ENCODE peak calls at places on chromosomes 3 and 15, in four cellular contexts. One of them, this sample, is unnamed.

GRCh38 chr3:197554196-197554561 is 1.6 kb downstream of the BDH1 start:
- DNase-seq in AG04449: no peak
- DNase-seq in A549: no peak
- DNase-seq in dorsolateral prefrontal cortex: no peak
- DNase-seq in this sample: no peak

GRCh38 chr3:42490243-42490642 is 12.2 kb upstream of the VIPR1 start:
- DNase-seq in AG04449: no peak
- DNase-seq in A549: peak; percentile 62
- DNase-seq in dorsolateral prefrontal cortex: peak; percentile 64
- DNase-seq in this sample: peak; percentile 88

GRCh38 chr3:16769525-16769924 is 115.2 kb upstream of the PLCL2 start:
- DNase-seq in AG04449: no peak
- DNase-seq in A549: no peak
- DNase-seq in dorsolateral prefrontal cortex: no peak
- DNase-seq in this sample: no peak

GRCh38 chr15:92121047-92121446 is 267.5 kb downstream of the SLCO3A1 start:
- DNase-seq in AG04449: no peak
- DNase-seq in A549: no peak
- DNase-seq in dorsolateral prefrontal cortex: no peak
- DNase-seq in this sample: no peak

GRCh38 chr15:78808550-78808949 is 2.7 kb downstream of the ADAMTS7 start:
- DNase-seq in AG04449: no peak
- DNase-seq in A549: peak; percentile 78
- DNase-seq in dorsolateral prefrontal cortex: no peak
- DNase-seq in this sample: peak; percentile 20

GRCh38 chr3:54826255-54826691 is 101.6 kb downstream of the LRTM1 start:
- DNase-seq in AG04449: no peak
- DNase-seq in A549: no peak
- DNase-seq in dorsolateral prefrontal cortex: no peak
- DNase-seq in this sample: no peak

GRCh38 chr3:69791111-69791510 is 51.8 kb downstream of the MITF start:
- DNase-seq in AG04449: no peak
- DNase-seq in A549: peak; percentile 21
- DNase-seq in dorsolateral prefrontal cortex: no peak
- DNase-seq in this sample: no peak

GRCh38 chr3:18443670-18444596 is 18.8 kb upstream of the SATB1 start:
- DNase-seq in AG04449: no peak
- DNase-seq in A549: no peak
- DNase-seq in dorsolateral prefrontal cortex: peak; percentile 47
- DNase-seq in this sample: peak; percentile 26

GRCh38 chr3:11716576-11717250 is 73.0 kb upstream of the VGLL4 start:
- DNase-seq in AG04449: no peak
- DNase-seq in A549: no peak
- DNase-seq in dorsolateral prefrontal cortex: no peak
- DNase-seq in this sample: no peak

GRCh38 chr3:187913617-187914033 is 168.4 kb upstream of the BCL6 start:
- DNase-seq in AG04449: no peak
- DNase-seq in A549: peak; percentile 74
- DNase-seq in dorsolateral prefrontal cortex: no peak
- DNase-seq in this sample: peak; percentile 55

GRCh38 chr3:123818324-123818920 is 65.7 kb downstream of the MYLK start:
- DNase-seq in AG04449: no peak
- DNase-seq in A549: no peak
- DNase-seq in dorsolateral prefrontal cortex: no peak
- DNase-seq in this sample: no peak

GRCh38 chr15:36808401-36809160 is 229.2 kb downstream of the CDIN1 start:
- DNase-seq in AG04449: no peak
- DNase-seq in A549: peak; percentile 13
- DNase-seq in dorsolateral prefrontal cortex: no peak
- DNase-seq in this sample: no peak

GRCh38 chr3:12922299-12922698 is 80.9 kb upstream of the RPL32 start:
- DNase-seq in AG04449: no peak
- DNase-seq in A549: no peak
- DNase-seq in dorsolateral prefrontal cortex: no peak
- DNase-seq in this sample: no peak

GRCh38 chr15:64222573-64223361 is 59.9 kb upstream of the PPIB start:
- DNase-seq in AG04449: no peak
- DNase-seq in A549: no peak
- DNase-seq in dorsolateral prefrontal cortex: no peak
- DNase-seq in this sample: no peak

GRCh38 chr3:100538339-100538706 is 45.9 kb downstream of the TMEM45A start:
- DNase-seq in AG04449: no peak
- DNase-seq in A549: no peak
- DNase-seq in dorsolateral prefrontal cortex: no peak
- DNase-seq in this sample: no peak

GRCh38 chr15:44654858-44655257 is 8.6 kb downstream of the SPG11 start:
- DNase-seq in AG04449: peak; percentile 29
- DNase-seq in A549: no peak
- DNase-seq in dorsolateral prefrontal cortex: no peak
- DNase-seq in this sample: no peak

GRCh38 chr15:96893159-96893906 is 562.8 kb downstream of the NR2F2 start:
- DNase-seq in AG04449: no peak
- DNase-seq in A549: peak; percentile 36
- DNase-seq in dorsolateral prefrontal cortex: no peak
- DNase-seq in this sample: peak; percentile 61

GRCh38 chr3:57942872-57943283 is 65.3 kb upstream of the FLNB start:
- DNase-seq in AG04449: no peak
- DNase-seq in A549: no peak
- DNase-seq in dorsolateral prefrontal cortex: no peak
- DNase-seq in this sample: no peak

GRCh38 chr15:60804986-60805949 is 326.3 kb upstream of the ICE2 start:
- DNase-seq in AG04449: no peak
- DNase-seq in A549: peak; percentile 25
- DNase-seq in dorsolateral prefrontal cortex: no peak
- DNase-seq in this sample: no peak

GRCh38 chr3:95615592-95616310 is 1198.6 kb upstream of the EPHA6 start:
- DNase-seq in AG04449: no peak
- DNase-seq in A549: peak; percentile 67
- DNase-seq in dorsolateral prefrontal cortex: no peak
- DNase-seq in this sample: no peak

GRCh38 chr3:126113733-126114132 is 29.8 kb upstream of the SLC41A3 start:
- DNase-seq in AG04449: no peak
- DNase-seq in A549: peak; percentile 6
- DNase-seq in dorsolateral prefrontal cortex: peak; percentile 43
- DNase-seq in this sample: peak; percentile 51

GRCh38 chr3:33980252-33980651 is 181.8 kb downstream of the PDCD6IP start:
- DNase-seq in AG04449: peak; percentile 84
- DNase-seq in A549: peak; percentile 94
- DNase-seq in dorsolateral prefrontal cortex: no peak
- DNase-seq in this sample: peak; percentile 30

GRCh38 chr15:78200276-78200930 is 34.0 kb downstream of the ACSBG1 start:
- DNase-seq in AG04449: no peak
- DNase-seq in A549: no peak
- DNase-seq in dorsolateral prefrontal cortex: no peak
- DNase-seq in this sample: no peak

GRCh38 chr15:94239474-94239873 is 8.1 kb downstream of the MCTP2 start:
- DNase-seq in AG04449: no peak
- DNase-seq in A549: no peak
- DNase-seq in dorsolateral prefrontal cortex: no peak
- DNase-seq in this sample: no peak

GRCh38 chr3:126746395-126747177 is 42.5 kb downstream of the CHCHD6 start:
- DNase-seq in AG04449: peak; percentile 16
- DNase-seq in A549: peak; percentile 52
- DNase-seq in dorsolateral prefrontal cortex: no peak
- DNase-seq in this sample: peak; percentile 70

GRCh38 chr3:72151465-72152238 is 366.7 kb upstream of the PROK2 start:
- DNase-seq in AG04449: no peak
- DNase-seq in A549: no peak
- DNase-seq in dorsolateral prefrontal cortex: no peak
- DNase-seq in this sample: no peak

GRCh38 chr3:72152551-72153476 is 367.9 kb upstream of the PROK2 start:
- DNase-seq in AG04449: no peak
- DNase-seq in A549: peak; percentile 36
- DNase-seq in dorsolateral prefrontal cortex: peak; percentile 54
- DNase-seq in this sample: peak; percentile 22

GRCh38 chr3:72155391-72156064 is 370.6 kb upstream of the PROK2 start:
- DNase-seq in AG04449: peak; percentile 98
- DNase-seq in A549: peak; percentile 56
- DNase-seq in dorsolateral prefrontal cortex: peak; percentile 63
- DNase-seq in this sample: no peak

GRCh38 chr3:72153477-72154314 is 368.7 kb upstream of the PROK2 start:
- DNase-seq in AG04449: no peak
- DNase-seq in A549: no peak
- DNase-seq in dorsolateral prefrontal cortex: no peak
- DNase-seq in this sample: no peak

DNA sequence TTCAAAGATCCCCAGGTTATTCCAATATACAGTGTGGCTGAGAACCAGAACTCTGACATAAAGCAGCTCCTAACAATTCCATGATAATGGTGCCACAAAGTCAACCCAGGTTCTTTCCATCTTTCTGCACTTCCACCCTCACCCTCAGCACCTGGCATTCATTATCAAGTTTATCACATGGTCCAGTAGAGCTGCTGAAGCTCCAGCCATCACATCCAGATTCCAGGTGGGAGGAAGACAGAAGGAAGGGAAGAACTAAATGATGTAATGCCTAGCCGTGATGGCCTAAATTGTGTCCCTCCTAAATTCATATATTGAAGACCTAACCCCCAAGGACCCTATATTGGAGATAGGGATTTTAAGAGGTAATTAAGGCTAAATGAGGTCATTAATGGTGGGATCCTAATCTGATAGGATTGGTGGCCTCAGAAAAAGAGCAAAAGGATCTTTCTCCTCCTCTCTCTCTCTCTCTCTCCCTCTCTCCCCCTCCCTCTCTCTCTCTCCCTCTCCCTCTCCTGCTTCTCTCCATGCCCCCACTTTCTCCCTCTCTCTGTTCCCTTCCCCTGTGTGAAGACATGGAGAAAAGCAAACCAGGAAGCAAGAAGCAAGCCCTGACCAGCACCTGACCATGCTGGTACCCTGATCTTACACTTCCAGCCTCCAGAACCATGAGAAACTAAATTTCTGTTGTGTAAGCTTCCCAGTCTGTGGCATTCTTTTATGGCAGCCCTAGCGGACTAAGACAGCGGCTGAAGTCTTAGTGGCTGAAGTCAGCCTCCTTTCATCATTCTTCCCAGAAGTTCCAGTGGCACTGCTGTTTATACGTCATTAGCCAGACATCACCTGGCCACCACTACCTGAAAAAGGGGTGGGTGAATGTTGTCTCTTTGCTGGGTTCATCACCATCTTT is 369.7 kb upstream of the PROK2 start:
- DNase-seq in AG04449: no peak
- DNase-seq in A549: no peak
- DNase-seq in dorsolateral prefrontal cortex: no peak
- DNase-seq in this sample: no peak
- TF ChIP-seq CTCF in AG04449: no peak
- TF ChIP-seq CTCF in A549: no peak
- TF ChIP-seq CTCF in dorsolateral prefrontal cortex: no peak
- TF ChIP-seq CTCF in this sample: no peak

GRCh38 chr3:79086514-79086913 is 681.3 kb downstream of the ROBO1 start:
- DNase-seq in AG04449: peak; percentile 5
- DNase-seq in A549: peak; percentile 63
- DNase-seq in dorsolateral prefrontal cortex: peak; percentile 42
- DNase-seq in this sample: peak; percentile 60
- TF ChIP-seq CTCF in AG04449: peak; percentile 80
- TF ChIP-seq CTCF in A549: peak; percentile 61
- TF ChIP-seq CTCF in dorsolateral prefrontal cortex: peak; percentile 64
- TF ChIP-seq CTCF in this sample: peak; percentile 58

GRCh38 chr3:142941373-142942123 is 21.9 kb downstream of the PAQR9 start:
- DNase-seq in AG04449: no peak
- DNase-seq in A549: no peak
- DNase-seq in dorsolateral prefrontal cortex: no peak
- DNase-seq in this sample: no peak
- TF ChIP-seq CTCF in AG04449: no peak
- TF ChIP-seq CTCF in A549: no peak
- TF ChIP-seq CTCF in dorsolateral prefrontal cortex: no peak
- TF ChIP-seq CTCF in this sample: no peak

DNA sequence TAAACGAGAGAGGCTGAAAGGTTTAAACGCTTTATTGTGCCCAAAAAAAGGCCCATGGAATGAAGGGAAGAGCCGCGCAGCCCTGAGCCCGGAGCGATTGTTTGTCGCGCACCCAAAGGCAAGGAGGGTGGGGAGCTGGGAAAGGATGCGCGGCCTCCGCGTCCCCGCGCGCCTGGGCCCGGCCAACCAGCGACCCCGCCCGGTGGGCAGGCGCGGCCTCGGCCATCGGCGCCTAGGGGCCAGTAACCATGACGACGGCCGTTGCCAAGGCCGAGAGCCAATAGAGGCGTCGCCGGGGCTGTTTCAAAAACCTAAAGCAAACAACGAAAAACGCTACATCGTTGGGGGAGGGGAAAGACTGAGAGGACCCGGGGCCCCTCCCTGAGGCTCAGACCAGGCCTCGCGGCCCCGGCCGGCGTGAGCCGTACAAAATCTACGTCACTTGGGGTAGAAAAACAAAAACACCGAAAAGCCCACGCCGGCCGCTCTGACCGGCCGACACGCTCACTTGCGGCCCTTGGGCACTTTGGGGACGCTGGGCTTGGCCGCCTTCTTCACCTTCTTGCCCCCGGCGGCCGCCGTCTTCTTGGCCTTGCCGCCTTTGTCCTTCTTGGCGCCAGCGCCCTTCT is 36.2 kb downstream of the HMCES start:
- DNase-seq in AG04449: no peak
- DNase-seq in A549: peak; percentile 80
- DNase-seq in dorsolateral prefrontal cortex: peak; percentile 88
- DNase-seq in this sample: peak; percentile 95
- TF ChIP-seq CTCF in AG04449: peak; percentile 6
- TF ChIP-seq CTCF in A549: no peak
- TF ChIP-seq CTCF in dorsolateral prefrontal cortex: peak; percentile 35
- TF ChIP-seq CTCF in this sample: no peak

DNA sequence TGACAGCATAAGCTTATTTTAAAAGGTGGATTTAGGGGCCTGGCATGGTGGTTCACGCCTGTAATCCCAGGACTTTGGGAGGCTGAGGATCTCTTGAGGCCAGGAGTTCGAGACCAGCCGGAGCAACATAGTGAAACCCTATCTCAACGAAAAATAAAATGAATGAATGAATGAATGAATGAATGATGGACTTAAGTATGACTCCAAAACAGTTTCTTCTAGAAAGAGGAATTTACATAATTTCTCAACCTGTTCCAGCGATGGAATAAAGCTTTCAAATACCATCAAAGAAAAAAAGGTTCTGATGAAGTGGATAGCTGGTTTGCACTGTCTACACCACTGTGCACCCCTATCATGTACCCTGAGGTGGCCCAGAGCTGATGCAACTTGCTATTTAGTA is 20.1 kb upstream of the NR2C2 start:
- DNase-seq in AG04449: no peak
- DNase-seq in A549: no peak
- DNase-seq in dorsolateral prefrontal cortex: no peak
- DNase-seq in this sample: no peak
- TF ChIP-seq CTCF in AG04449: no peak
- TF ChIP-seq CTCF in A549: no peak
- TF ChIP-seq CTCF in dorsolateral prefrontal cortex: no peak
- TF ChIP-seq CTCF in this sample: no peak

GRCh38 chr15:70014860-70015490 is 82.7 kb downstream of the TLE3 start:
- DNase-seq in AG04449: no peak
- DNase-seq in A549: no peak
- DNase-seq in dorsolateral prefrontal cortex: no peak
- DNase-seq in this sample: no peak
- TF ChIP-seq CTCF in AG04449: no peak
- TF ChIP-seq CTCF in A549: no peak
- TF ChIP-seq CTCF in dorsolateral prefrontal cortex: no peak
- TF ChIP-seq CTCF in this sample: no peak